ENCODE peak calls at places on chromosomes 2 and 18, in six cellular contexts. One of them, this sample, is unnamed.

GRCh38 chr2:149611100-149611820 is 23.7 kb upstream of the MMADHC start:
- DNase-seq in K562: no peak
- DNase-seq in GM12878: no peak
- DNase-seq in GM12892: no peak
- DNase-seq in H1: no peak
- DNase-seq in HepG2: no peak
- DNase-seq in this sample: no peak

GRCh38 chr2:86204458-86204857 is 5.2 kb downstream of the MRPL35 start:
- DNase-seq in HepG2: no peak
- DNase-seq in H1: no peak
- DNase-seq in K562: peak; percentile 71
- DNase-seq in GM12892: no peak
- DNase-seq in GM12878: no peak
- DNase-seq in this sample: no peak

GRCh38 chr2:63661076-63661475 is 72.3 kb downstream of the MDH1 start:
- DNase-seq in H1: no peak
- DNase-seq in K562: no peak
- DNase-seq in GM12892: no peak
- DNase-seq in HepG2: no peak
- DNase-seq in GM12878: no peak
- DNase-seq in this sample: no peak

GRCh38 chr2:47092465-47092864 is 62.6 kb downstream of the STPG4 start:
- DNase-seq in GM12892: no peak
- DNase-seq in GM12878: no peak
- DNase-seq in K562: no peak
- DNase-seq in HepG2: no peak
- DNase-seq in H1: no peak
- DNase-seq in this sample: no peak

GRCh38 chr2:55357907-55358306 is 61.7 kb downstream of the CCDC88A start:
- DNase-seq in GM12892: no peak
- DNase-seq in K562: no peak
- DNase-seq in H1: no peak
- DNase-seq in HepG2: no peak
- DNase-seq in GM12878: no peak
- DNase-seq in this sample: no peak

GRCh38 chr2:203532957-203533695 is 2.0 kb downstream of the RAPH1 start:
- DNase-seq in H1: no peak
- DNase-seq in K562: no peak
- DNase-seq in HepG2: peak; percentile 51
- DNase-seq in GM12892: no peak
- DNase-seq in GM12878: no peak
- DNase-seq in this sample: no peak

GRCh38 chr18:74604774-74605173 is 7.1 kb downstream of the ZNF407 start:
- DNase-seq in GM12892: no peak
- DNase-seq in H1: no peak
- DNase-seq in GM12878: no peak
- DNase-seq in HepG2: no peak
- DNase-seq in K562: no peak
- DNase-seq in this sample: no peak

GRCh38 chr18:54267688-54268087 is 1.6 kb upstream of the POLI start:
- DNase-seq in K562: no peak
- DNase-seq in HepG2: no peak
- DNase-seq in H1: no peak
- DNase-seq in GM12878: no peak
- DNase-seq in GM12892: no peak
- DNase-seq in this sample: no peak

GRCh38 chr18:55932675-55933074 is 344.7 kb upstream of the TCF4 start:
- DNase-seq in H1: no peak
- DNase-seq in GM12892: no peak
- DNase-seq in K562: no peak
- DNase-seq in HepG2: no peak
- DNase-seq in GM12878: no peak
- DNase-seq in this sample: no peak

GRCh38 chr2:113167115-113167932 is 6.4 kb upstream of the PSD4 start:
- DNase-seq in K562: no peak
- DNase-seq in GM12878: no peak
- DNase-seq in H1: peak; percentile 31
- DNase-seq in HepG2: peak; percentile 93
- DNase-seq in GM12892: no peak
- DNase-seq in this sample: no peak

GRCh38 chr18:63137999-63138448 is 181.5 kb downstream of the BCL2 start:
- DNase-seq in HepG2: no peak
- DNase-seq in H1: no peak
- DNase-seq in GM12892: no peak
- DNase-seq in GM12878: no peak
- DNase-seq in K562: no peak
- DNase-seq in this sample: no peak

GRCh38 chr2:219612605-219613286 is 14.7 kb upstream of the SLC4A3 start:
- DNase-seq in GM12878: no peak
- DNase-seq in H1: no peak
- DNase-seq in K562: no peak
- DNase-seq in HepG2: no peak
- DNase-seq in GM12892: no peak
- DNase-seq in this sample: no peak

GRCh38 chr2:146730882-146731281 is 1113.9 kb upstream of the ACVR2A start:
- DNase-seq in HepG2: no peak
- DNase-seq in H1: no peak
- DNase-seq in GM12878: no peak
- DNase-seq in K562: no peak
- DNase-seq in GM12892: no peak
- DNase-seq in this sample: no peak

GRCh38 chr2:146734791-146735190 is 1110.0 kb upstream of the ACVR2A start:
- DNase-seq in K562: no peak
- DNase-seq in HepG2: no peak
- DNase-seq in H1: no peak
- DNase-seq in GM12892: no peak
- DNase-seq in GM12878: no peak
- DNase-seq in this sample: no peak

DNA sequence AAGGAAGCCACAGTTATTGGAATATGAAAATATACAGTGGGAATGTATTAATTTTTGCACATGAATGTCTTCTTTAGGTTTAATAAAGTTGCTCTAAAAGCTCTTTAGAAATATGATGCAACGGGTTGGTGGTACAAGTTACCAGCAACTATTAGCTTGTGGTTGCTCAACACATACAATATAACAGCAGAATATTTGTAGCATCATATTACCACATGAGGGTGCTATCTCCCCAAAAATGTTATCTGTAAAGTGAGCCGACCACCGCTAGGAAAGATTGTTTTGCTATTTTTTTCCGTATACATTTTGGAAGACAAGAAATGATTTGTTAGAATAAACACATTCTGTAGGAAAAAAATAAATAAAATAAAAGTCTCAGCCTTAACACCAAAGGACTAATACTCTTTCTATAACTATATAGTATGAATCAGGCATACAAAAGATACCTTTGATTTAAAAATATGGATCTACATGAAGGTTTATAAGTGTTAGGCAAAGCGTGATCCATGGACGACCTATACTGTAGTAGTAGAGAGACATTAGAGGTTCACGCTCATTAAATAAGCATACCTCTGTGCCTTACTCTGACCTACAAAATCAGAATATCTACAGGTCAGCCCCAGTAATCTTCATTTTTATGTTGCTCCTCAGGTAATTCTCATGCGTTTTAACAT is 1110.7 kb upstream of the ACVR2A start:
- DNase-seq in HepG2: peak; percentile 62
- DNase-seq in H1: no peak
- DNase-seq in K562: peak; percentile 7
- DNase-seq in GM12878: peak; percentile 5
- DNase-seq in GM12892: no peak
- DNase-seq in this sample: no peak
- TF ChIP-seq TAF1 in HepG2: no peak
- TF ChIP-seq TAF1 in H1: no peak
- TF ChIP-seq TAF1 in K562: no peak
- TF ChIP-seq TAF1 in GM12878: no peak
- TF ChIP-seq TAF1 in GM12892: no peak
- TF ChIP-seq TAF1 in this sample: no peak

DNA sequence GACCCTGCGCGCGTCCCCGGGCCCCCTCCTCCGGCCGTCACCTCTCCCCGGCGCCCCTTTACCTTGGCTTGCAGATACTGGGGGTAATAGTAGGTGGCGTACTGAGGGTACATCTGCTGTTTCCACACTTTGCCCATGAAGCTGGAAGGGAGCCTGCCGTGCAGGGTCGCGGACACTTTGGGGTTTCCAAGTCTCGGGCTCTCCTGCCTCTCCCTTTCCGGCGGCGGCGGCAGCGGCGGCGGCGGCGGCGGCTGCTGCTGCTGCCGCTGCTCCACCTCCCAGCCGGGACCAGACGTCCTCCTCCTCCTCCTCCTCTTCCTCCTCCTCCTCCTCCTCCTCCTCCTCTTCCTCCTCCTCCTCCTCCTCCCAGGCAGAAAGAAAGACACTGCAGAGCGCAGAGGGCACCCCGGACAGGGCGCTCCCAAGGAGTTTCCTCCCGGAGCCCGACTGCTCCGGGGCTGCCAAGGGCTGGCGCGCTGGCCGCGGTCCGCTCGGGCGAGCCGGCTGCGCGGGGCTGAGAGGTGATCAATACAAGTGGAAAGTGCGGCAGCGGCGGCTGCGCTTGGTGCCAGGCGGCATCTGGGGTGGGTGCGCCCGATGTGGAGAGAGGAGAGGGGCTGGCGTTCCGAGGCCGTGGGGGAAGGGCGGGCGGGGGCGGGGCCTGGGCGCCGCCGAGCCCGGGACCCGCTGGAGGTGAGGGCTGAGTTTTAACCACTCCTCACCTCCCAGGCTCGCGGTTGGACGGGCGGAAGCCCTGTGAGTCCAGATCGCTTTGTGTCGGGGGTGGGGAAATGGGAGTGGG is at the start of gene RBMS1:
- DNase-seq in GM12878: no peak
- DNase-seq in H1: peak; percentile 78
- DNase-seq in GM12892: peak; percentile 13
- DNase-seq in K562: peak; percentile 23
- DNase-seq in HepG2: peak; percentile 60
- DNase-seq in this sample: peak; percentile 9
- TF ChIP-seq POLR2A in GM12878: no peak
- TF ChIP-seq POLR2A in H1: no peak
- TF ChIP-seq POLR2A in GM12892: no peak
- TF ChIP-seq POLR2A in K562: no peak
- TF ChIP-seq POLR2A in HepG2: no peak
- TF ChIP-seq POLR2A in this sample: no peak

GRCh38 chr2:186445506-186445905 is 40.6 kb upstream of the ZC3H15 start:
- DNase-seq in K562: no peak
- DNase-seq in HepG2: no peak
- DNase-seq in H1: no peak
- DNase-seq in GM12892: no peak
- DNase-seq in GM12878: no peak
- DNase-seq in this sample: no peak
- TF ChIP-seq TAF1 in K562: no peak
- TF ChIP-seq TAF1 in HepG2: no peak
- TF ChIP-seq TAF1 in H1: no peak
- TF ChIP-seq TAF1 in GM12892: no peak
- TF ChIP-seq TAF1 in GM12878: no peak
- TF ChIP-seq TAF1 in this sample: no peak

DNA sequence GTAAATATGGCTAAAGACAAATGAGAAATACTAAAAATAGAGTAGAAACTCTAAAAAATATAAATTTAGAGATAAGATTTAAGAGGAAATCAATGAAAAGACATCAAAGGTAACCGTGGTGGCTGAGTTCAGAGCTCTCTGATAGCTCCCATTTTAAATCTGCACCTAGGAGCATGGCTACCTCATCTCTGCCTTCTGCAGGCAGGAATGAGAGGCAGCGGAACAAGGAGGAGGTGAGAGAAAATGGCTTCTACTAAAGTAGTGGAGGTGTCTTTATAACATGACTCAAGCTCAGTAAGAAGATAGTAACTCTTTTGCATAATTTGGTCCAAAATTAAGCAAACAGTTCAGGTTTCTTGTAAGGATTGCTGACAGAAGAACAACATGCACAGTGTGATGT is 758.7 kb upstream of the FSHR start:
- DNase-seq in GM12892: no peak
- DNase-seq in GM12878: no peak
- DNase-seq in HepG2: no peak
- DNase-seq in K562: no peak
- DNase-seq in H1: no peak
- DNase-seq in this sample: no peak
- TF ChIP-seq POLR2A in GM12892: no peak
- TF ChIP-seq POLR2A in GM12878: no peak
- TF ChIP-seq POLR2A in HepG2: no peak
- TF ChIP-seq POLR2A in K562: no peak
- TF ChIP-seq POLR2A in H1: no peak
- TF ChIP-seq POLR2A in this sample: no peak

GRCh38 chr2:191638079-191638801 is 39.7 kb upstream of the NABP1 start:
- DNase-seq in GM12892: no peak
- DNase-seq in H1: no peak
- DNase-seq in GM12878: no peak
- DNase-seq in K562: peak; percentile 51
- DNase-seq in HepG2: peak; percentile 68
- DNase-seq in this sample: no peak
- TF ChIP-seq TAF1 in GM12892: no peak
- TF ChIP-seq TAF1 in H1: no peak
- TF ChIP-seq TAF1 in GM12878: no peak
- TF ChIP-seq TAF1 in K562: no peak
- TF ChIP-seq TAF1 in HepG2: no peak
- TF ChIP-seq TAF1 in this sample: no peak